ENCODE peak calls at places on chromosomes 4 and X, in nine cellular contexts. One of them, this sample, is unnamed.
A peak's percentile ranks its signal among the peaks of the same experiment; 100 is the strongest.

GRCh38 chr4:20368926-20369325 is 117.2 kb downstream of the SLIT2 start:
- DNase-seq in HepG2: no peak
- DNase-seq in uterus: no peak
- DNase-seq in ovary: no peak
- DNase-seq in HCT116: no peak
- DNase-seq in left ventricle myocardium inferior: no peak
- DNase-seq in lower lobe of right lung: no peak
- DNase-seq in CD8-positive, alpha-beta T cell: no peak
- DNase-seq in upper lobe of right lung: no peak
- DNase-seq in this sample: no peak

GRCh38 chr4:57462843-57463242 is 352.7 kb upstream of the IGFBP7 start:
- DNase-seq in HepG2: no peak
- DNase-seq in uterus: no peak
- DNase-seq in ovary: no peak
- DNase-seq in HCT116: no peak
- DNase-seq in left ventricle myocardium inferior: no peak
- DNase-seq in lower lobe of right lung: no peak
- DNase-seq in CD8-positive, alpha-beta T cell: no peak
- DNase-seq in upper lobe of right lung: no peak
- DNase-seq in this sample: no peak

GRCh38 chrX:70535198-70535597 is 90.6 kb downstream of the DLG3 start:
- DNase-seq in HepG2: peak; percentile 1
- DNase-seq in uterus: no peak
- DNase-seq in ovary: no peak
- DNase-seq in HCT116: no peak
- DNase-seq in left ventricle myocardium inferior: no peak
- DNase-seq in lower lobe of right lung: no peak
- DNase-seq in CD8-positive, alpha-beta T cell: no peak
- DNase-seq in upper lobe of right lung: no peak
- DNase-seq in this sample: no peak

GRCh38 chrX:10600479-10600878 is 19.9 kb downstream of the MID1 start:
- DNase-seq in HepG2: no peak
- DNase-seq in uterus: no peak
- DNase-seq in ovary: no peak
- DNase-seq in HCT116: no peak
- DNase-seq in left ventricle myocardium inferior: no peak
- DNase-seq in lower lobe of right lung: no peak
- DNase-seq in CD8-positive, alpha-beta T cell: no peak
- DNase-seq in upper lobe of right lung: no peak
- DNase-seq in this sample: no peak

GRCh38 chrX:154374361-154375155 is at the start of gene FLNA:
- DNase-seq in HepG2: no peak
- DNase-seq in uterus: peak; percentile 79
- DNase-seq in ovary: peak; percentile 62
- DNase-seq in HCT116: no peak
- DNase-seq in left ventricle myocardium inferior: peak; percentile 48
- DNase-seq in lower lobe of right lung: no peak
- DNase-seq in CD8-positive, alpha-beta T cell: no peak
- DNase-seq in upper lobe of right lung: no peak
- DNase-seq in this sample: no peak

GRCh38 chrX:18649498-18649951 is 22.4 kb downstream of the RS1 start:
- DNase-seq in HepG2: no peak
- DNase-seq in uterus: no peak
- DNase-seq in ovary: no peak
- DNase-seq in HCT116: no peak
- DNase-seq in left ventricle myocardium inferior: no peak
- DNase-seq in lower lobe of right lung: peak; percentile 75
- DNase-seq in CD8-positive, alpha-beta T cell: no peak
- DNase-seq in upper lobe of right lung: peak; percentile 72
- DNase-seq in this sample: no peak

GRCh38 chr4:78056265-78057129 is 626 bp upstream of the FRAS1 start:
- DNase-seq in HepG2: peak; percentile 92
- DNase-seq in uterus: peak; percentile 56
- DNase-seq in ovary: peak; percentile 64
- DNase-seq in HCT116: peak; percentile 93
- DNase-seq in left ventricle myocardium inferior: peak; percentile 70
- DNase-seq in lower lobe of right lung: peak; percentile 63
- DNase-seq in CD8-positive, alpha-beta T cell: no peak
- DNase-seq in upper lobe of right lung: peak; percentile 72
- DNase-seq in this sample: peak; percentile 61

GRCh38 chr4:26131711-26132110 is 189.1 kb upstream of the RBPJ start:
- DNase-seq in HepG2: no peak
- DNase-seq in uterus: no peak
- DNase-seq in ovary: no peak
- DNase-seq in HCT116: no peak
- DNase-seq in left ventricle myocardium inferior: no peak
- DNase-seq in lower lobe of right lung: no peak
- DNase-seq in CD8-positive, alpha-beta T cell: peak; percentile 40
- DNase-seq in upper lobe of right lung: no peak
- DNase-seq in this sample: no peak

GRCh38 chr4:24070117-24070516 is 180.3 kb upstream of the PPARGC1A start:
- DNase-seq in HepG2: peak; percentile 1
- DNase-seq in uterus: no peak
- DNase-seq in ovary: no peak
- DNase-seq in HCT116: no peak
- DNase-seq in left ventricle myocardium inferior: no peak
- DNase-seq in lower lobe of right lung: no peak
- DNase-seq in CD8-positive, alpha-beta T cell: no peak
- DNase-seq in upper lobe of right lung: no peak
- DNase-seq in this sample: no peak

GRCh38 chr4:72305620-72306019 is 263.4 kb downstream of the ADAMTS3 start:
- DNase-seq in HepG2: no peak
- DNase-seq in uterus: no peak
- DNase-seq in ovary: no peak
- DNase-seq in HCT116: no peak
- DNase-seq in left ventricle myocardium inferior: no peak
- DNase-seq in lower lobe of right lung: no peak
- DNase-seq in CD8-positive, alpha-beta T cell: no peak
- DNase-seq in upper lobe of right lung: no peak
- DNase-seq in this sample: no peak

GRCh38 chrX:29466441-29466840 is 748.9 kb upstream of the MAGEB2 start:
- DNase-seq in HepG2: no peak
- DNase-seq in uterus: no peak
- DNase-seq in ovary: no peak
- DNase-seq in HCT116: no peak
- DNase-seq in left ventricle myocardium inferior: no peak
- DNase-seq in lower lobe of right lung: no peak
- DNase-seq in CD8-positive, alpha-beta T cell: no peak
- DNase-seq in upper lobe of right lung: no peak
- DNase-seq in this sample: no peak

GRCh38 chr4:82839624-82840023 is 41.0 kb upstream of the SCD5 start:
- DNase-seq in HepG2: no peak
- DNase-seq in uterus: no peak
- DNase-seq in ovary: no peak
- DNase-seq in HCT116: no peak
- DNase-seq in left ventricle myocardium inferior: no peak
- DNase-seq in lower lobe of right lung: no peak
- DNase-seq in CD8-positive, alpha-beta T cell: no peak
- DNase-seq in upper lobe of right lung: no peak
- DNase-seq in this sample: no peak

GRCh38 chrX:40065291-40066046 is 32.3 kb downstream of the BCOR start:
- DNase-seq in HepG2: no peak
- DNase-seq in uterus: no peak
- DNase-seq in ovary: no peak
- DNase-seq in HCT116: no peak
- DNase-seq in left ventricle myocardium inferior: no peak
- DNase-seq in lower lobe of right lung: no peak
- DNase-seq in CD8-positive, alpha-beta T cell: no peak
- DNase-seq in upper lobe of right lung: peak; percentile 67
- DNase-seq in this sample: no peak

GRCh38 chr4:137597751-137598493 is 65.6 kb upstream of the PCDH18 start:
- DNase-seq in HepG2: no peak
- DNase-seq in uterus: no peak
- DNase-seq in ovary: no peak
- DNase-seq in HCT116: no peak
- DNase-seq in left ventricle myocardium inferior: no peak
- DNase-seq in lower lobe of right lung: no peak
- DNase-seq in CD8-positive, alpha-beta T cell: no peak
- DNase-seq in upper lobe of right lung: no peak
- DNase-seq in this sample: no peak

GRCh38 chrX:33725556-33726232 is 406.4 kb downstream of the FAM47A start:
- DNase-seq in HepG2: no peak
- DNase-seq in uterus: peak; percentile 48
- DNase-seq in ovary: no peak
- DNase-seq in HCT116: no peak
- DNase-seq in left ventricle myocardium inferior: no peak
- DNase-seq in lower lobe of right lung: peak; percentile 22
- DNase-seq in CD8-positive, alpha-beta T cell: no peak
- DNase-seq in upper lobe of right lung: no peak
- DNase-seq in this sample: no peak

GRCh38 chr4:47468686-47469365 is 5.3 kb upstream of the COMMD8 start:
- DNase-seq in HepG2: no peak
- DNase-seq in uterus: no peak
- DNase-seq in ovary: no peak
- DNase-seq in HCT116: no peak
- DNase-seq in left ventricle myocardium inferior: no peak
- DNase-seq in lower lobe of right lung: no peak
- DNase-seq in CD8-positive, alpha-beta T cell: no peak
- DNase-seq in upper lobe of right lung: no peak
- DNase-seq in this sample: no peak

GRCh38 chrX:55119271-55119670 is 30.5 kb downstream of the PAGE2 start:
- DNase-seq in HepG2: no peak
- DNase-seq in uterus: no peak
- DNase-seq in ovary: no peak
- DNase-seq in HCT116: no peak
- DNase-seq in left ventricle myocardium inferior: no peak
- DNase-seq in lower lobe of right lung: no peak
- DNase-seq in CD8-positive, alpha-beta T cell: no peak
- DNase-seq in upper lobe of right lung: no peak
- DNase-seq in this sample: no peak
- H3K9me3 ChIP-seq in HepG2: no peaks in the 10 kb centered on the region
- H3K9me3 ChIP-seq in uterus: no peaks in the 10 kb centered on the region
- H3K9me3 ChIP-seq in ovary: no peaks in the 10 kb centered on the region
- H3K9me3 ChIP-seq in HCT116: no peaks in the 10 kb centered on the region
- H3K9me3 ChIP-seq in left ventricle myocardium inferior: no peaks in the 10 kb centered on the region
- H3K9me3 ChIP-seq in lower lobe of right lung: no peaks in the 10 kb centered on the region
- H3K9me3 ChIP-seq in CD8-positive, alpha-beta T cell: no peaks in the 10 kb centered on the region
- H3K9me3 ChIP-seq in upper lobe of right lung: no peaks in the 10 kb centered on the region
- H3K9me3 ChIP-seq in this sample: no peaks in the 10 kb centered on the region

GRCh38 chr4:89754531-89754930 is 82.4 kb downstream of the SNCA start:
- DNase-seq in HepG2: no peak
- DNase-seq in uterus: no peak
- DNase-seq in ovary: no peak
- DNase-seq in HCT116: no peak
- DNase-seq in left ventricle myocardium inferior: no peak
- DNase-seq in lower lobe of right lung: no peak
- DNase-seq in CD8-positive, alpha-beta T cell: no peak
- DNase-seq in upper lobe of right lung: no peak
- DNase-seq in this sample: no peak
- H3K27ac ChIP-seq in HepG2: no peak overlapping the region
- H3K27ac ChIP-seq in uterus: peak overlapping the region; percentile 85
- H3K27ac ChIP-seq in ovary: no peak overlapping the region
- H3K27ac ChIP-seq in HCT116: no peak overlapping the region
- H3K27ac ChIP-seq in left ventricle myocardium inferior: no peak overlapping the region
- H3K27ac ChIP-seq in lower lobe of right lung: no peak overlapping the region
- H3K27ac ChIP-seq in CD8-positive, alpha-beta T cell: no peak overlapping the region
- H3K27ac ChIP-seq in upper lobe of right lung: no peak overlapping the region
- H3K27ac ChIP-seq in this sample: no peak overlapping the region

GRCh38 chr4:151864068-151864467 is 103.3 kb upstream of the GATB start:
- DNase-seq in HepG2: no peak
- DNase-seq in uterus: no peak
- DNase-seq in ovary: no peak
- DNase-seq in HCT116: no peak
- DNase-seq in left ventricle myocardium inferior: no peak
- DNase-seq in lower lobe of right lung: no peak
- DNase-seq in CD8-positive, alpha-beta T cell: no peak
- DNase-seq in upper lobe of right lung: no peak
- DNase-seq in this sample: no peak

GRCh38 chr4:151865327-151865726 is 104.5 kb upstream of the GATB start:
- DNase-seq in HepG2: no peak
- DNase-seq in uterus: peak; percentile 19
- DNase-seq in ovary: no peak
- DNase-seq in HCT116: no peak
- DNase-seq in left ventricle myocardium inferior: peak; percentile 63
- DNase-seq in lower lobe of right lung: peak; percentile 83
- DNase-seq in CD8-positive, alpha-beta T cell: no peak
- DNase-seq in upper lobe of right lung: peak; percentile 81
- DNase-seq in this sample: peak; percentile 80

GRCh38 chr4:151865744-151866143 is 104.9 kb upstream of the GATB start:
- DNase-seq in HepG2: no peak
- DNase-seq in uterus: no peak
- DNase-seq in ovary: no peak
- DNase-seq in HCT116: no peak
- DNase-seq in left ventricle myocardium inferior: no peak
- DNase-seq in lower lobe of right lung: no peak
- DNase-seq in CD8-positive, alpha-beta T cell: no peak
- DNase-seq in upper lobe of right lung: no peak
- DNase-seq in this sample: no peak

GRCh38 chr4:151862766-151863165 is 102.0 kb upstream of the GATB start:
- DNase-seq in HepG2: no peak
- DNase-seq in uterus: no peak
- DNase-seq in ovary: no peak
- DNase-seq in HCT116: no peak
- DNase-seq in left ventricle myocardium inferior: no peak
- DNase-seq in lower lobe of right lung: no peak
- DNase-seq in CD8-positive, alpha-beta T cell: no peak
- DNase-seq in upper lobe of right lung: no peak
- DNase-seq in this sample: no peak

DNA sequence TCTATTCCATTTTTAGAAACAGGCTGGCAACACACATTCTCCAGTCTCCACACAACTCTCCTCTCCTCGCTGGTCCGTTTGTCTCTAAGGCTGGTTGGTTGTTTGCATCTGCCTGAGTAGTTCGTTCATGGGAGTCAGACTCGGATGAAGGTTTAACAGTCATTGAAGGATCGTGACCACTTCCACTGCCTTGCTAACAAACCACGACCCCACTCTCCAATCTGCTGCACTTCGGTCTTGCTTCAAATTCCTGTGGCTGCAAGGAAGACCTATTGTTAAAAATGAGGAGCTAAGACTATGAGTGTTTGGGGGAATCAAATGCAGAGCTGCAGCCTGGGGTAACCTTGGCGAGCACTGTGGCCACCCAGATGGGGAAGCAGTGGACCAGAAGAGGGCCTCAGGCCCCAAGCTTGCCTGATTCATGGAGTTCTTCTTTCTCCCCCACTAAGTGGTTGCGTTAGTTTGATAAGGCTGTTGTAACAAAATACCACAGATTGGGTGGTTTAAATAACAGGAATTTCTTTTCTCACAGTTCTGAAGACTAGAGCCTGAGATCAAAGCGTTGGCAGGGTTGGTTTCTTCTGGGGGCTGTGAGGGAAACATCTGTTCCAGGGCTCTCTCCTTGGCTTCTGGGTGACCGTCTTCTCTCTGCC is 105.6 kb upstream of the GATB start:
- DNase-seq in HepG2: no peak
- DNase-seq in uterus: no peak
- DNase-seq in ovary: no peak
- DNase-seq in HCT116: no peak
- DNase-seq in left ventricle myocardium inferior: no peak
- DNase-seq in lower lobe of right lung: no peak
- DNase-seq in CD8-positive, alpha-beta T cell: no peak
- DNase-seq in upper lobe of right lung: no peak
- DNase-seq in this sample: no peak
- TF ChIP-seq CTCF in HepG2: no peak
- TF ChIP-seq CTCF in uterus: no peak
- TF ChIP-seq CTCF in ovary: no peak
- TF ChIP-seq CTCF in HCT116: no peak
- TF ChIP-seq CTCF in left ventricle myocardium inferior: no peak
- TF ChIP-seq CTCF in lower lobe of right lung: no peak
- TF ChIP-seq CTCF in CD8-positive, alpha-beta T cell: no peak
- TF ChIP-seq CTCF in upper lobe of right lung: no peak
- TF ChIP-seq CTCF in this sample: no peak

DNA sequence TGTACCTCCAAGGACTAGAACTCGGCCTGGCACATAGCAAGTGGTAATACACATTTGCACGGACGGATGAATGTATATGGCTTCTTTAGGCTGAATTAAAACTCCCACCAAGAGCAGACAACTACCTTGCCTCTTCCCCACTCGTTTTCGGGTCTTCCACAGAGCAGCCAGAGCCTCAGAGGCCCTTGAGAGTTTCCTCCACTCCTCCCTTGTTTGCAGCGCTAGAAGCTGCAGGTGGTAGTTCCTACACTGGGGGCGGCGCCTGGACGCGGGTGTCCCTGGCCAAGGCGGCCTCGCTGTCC is 10.2 kb upstream of the INTU start:
- DNase-seq in HepG2: no peak
- DNase-seq in uterus: no peak
- DNase-seq in ovary: no peak
- DNase-seq in HCT116: no peak
- DNase-seq in left ventricle myocardium inferior: no peak
- DNase-seq in lower lobe of right lung: no peak
- DNase-seq in CD8-positive, alpha-beta T cell: no peak
- DNase-seq in upper lobe of right lung: no peak
- DNase-seq in this sample: no peak
- H3K9me3 ChIP-seq in HepG2: no peaks in the 10 kb centered on the region
- H3K9me3 ChIP-seq in uterus: no peaks in the 10 kb centered on the region
- H3K9me3 ChIP-seq in ovary: no peaks in the 10 kb centered on the region
- H3K9me3 ChIP-seq in HCT116: no peaks in the 10 kb centered on the region
- H3K9me3 ChIP-seq in left ventricle myocardium inferior: no peaks in the 10 kb centered on the region
- H3K9me3 ChIP-seq in lower lobe of right lung: no peaks in the 10 kb centered on the region
- H3K9me3 ChIP-seq in CD8-positive, alpha-beta T cell: no peaks in the 10 kb centered on the region
- H3K9me3 ChIP-seq in upper lobe of right lung: no peaks in the 10 kb centered on the region
- H3K9me3 ChIP-seq in this sample: no peaks in the 10 kb centered on the region

This sample was measured in adrenal gland.